ENCODE peak calls at places on chromosomes 2 and 18, in nine cellular contexts. R is right lobe of liver, Z is cardiac fibroblast, L is fibroblast of villous mesenchyme, A is Peyer's patch, U is AG04450, O is left lung, M is astrocyte of the cerebellum, V is K562. T is an unnamed sample.

GRCh38 chr2:158664987-158665386 is 130.1 kb upstream of the DAPL1 start:
- DNase-seq in R (no peak), Z (no peak), L (no peak), A (no peak), U (no peak), O (no peak), M (no peak), V (no peak), T (no peak)

GRCh38 chr2:39568561-39569006 is 97.1 kb upstream of the TMEM178A start:
- DNase-seq in R (no peak), Z (peak), L (peak), A (no peak), U (peak), O (no peak), M (peak), V (no peak), T (peak)

GRCh38 chr2:207854484-207855386 is 85.0 kb upstream of the FZD5 start:
- DNase-seq in R (no peak), Z (no peak), L (no peak), A (no peak), U (peak), O (no peak), M (peak), V (no peak), T (peak)

GRCh38 chr2:85753525-85754312 is at the start of gene ATOH8:
- DNase-seq in R (peak), Z (peak), L (peak), A (peak), U (no peak), O (peak), M (no peak), V (peak), T (no peak)

GRCh38 chr2:142112648-142113278 is 18.1 kb downstream of the LRP1B start:
- DNase-seq in R (no peak), Z (peak), L (peak), A (no peak), U (no peak), O (no peak), M (peak), V (no peak), T (peak)

GRCh38 chr2:151575338-151575737 is 158.9 kb downstream of the NEB start:
- DNase-seq in R (no peak), Z (peak), L (no peak), A (no peak), U (no peak), O (no peak), M (no peak), V (no peak), T (no peak)

GRCh38 chr2:46435796-46436360 is 43.5 kb upstream of the TMEM247 start:
- DNase-seq in R (no peak), Z (peak), L (peak), A (no peak), U (no peak), O (no peak), M (peak), V (peak), T (no peak)

GRCh38 chr2:106115250-106115649 is 78.9 kb downstream of the UXS1 start:
- DNase-seq in R (no peak), Z (peak), L (peak), A (no peak), U (no peak), O (no peak), M (peak), V (peak), T (no peak)

GRCh38 chr18:22165603-22166069 is 3.8 kb upstream of the GATA6 start:
- DNase-seq in R (no peak), Z (peak), L (no peak), A (peak), U (no peak), O (no peak), M (no peak), V (no peak), T (no peak)

GRCh38 chr18:22165049-22165602 is 4.3 kb upstream of the GATA6 start:
- DNase-seq in R (no peak), Z (peak), L (no peak), A (peak), U (no peak), O (peak), M (no peak), V (no peak), T (no peak)

GRCh38 chr18:22167091-22167470 is 2.3 kb upstream of the GATA6 start:
- DNase-seq in R (peak), Z (no peak), L (no peak), A (peak), U (no peak), O (no peak), M (no peak), V (no peak), T (no peak)

GRCh38 chr18:22167471-22168151 is 1.8 kb upstream of the GATA6 start:
- DNase-seq in R (peak), Z (peak), L (no peak), A (peak), U (no peak), O (no peak), M (no peak), V (no peak), T (no peak)

DNA sequence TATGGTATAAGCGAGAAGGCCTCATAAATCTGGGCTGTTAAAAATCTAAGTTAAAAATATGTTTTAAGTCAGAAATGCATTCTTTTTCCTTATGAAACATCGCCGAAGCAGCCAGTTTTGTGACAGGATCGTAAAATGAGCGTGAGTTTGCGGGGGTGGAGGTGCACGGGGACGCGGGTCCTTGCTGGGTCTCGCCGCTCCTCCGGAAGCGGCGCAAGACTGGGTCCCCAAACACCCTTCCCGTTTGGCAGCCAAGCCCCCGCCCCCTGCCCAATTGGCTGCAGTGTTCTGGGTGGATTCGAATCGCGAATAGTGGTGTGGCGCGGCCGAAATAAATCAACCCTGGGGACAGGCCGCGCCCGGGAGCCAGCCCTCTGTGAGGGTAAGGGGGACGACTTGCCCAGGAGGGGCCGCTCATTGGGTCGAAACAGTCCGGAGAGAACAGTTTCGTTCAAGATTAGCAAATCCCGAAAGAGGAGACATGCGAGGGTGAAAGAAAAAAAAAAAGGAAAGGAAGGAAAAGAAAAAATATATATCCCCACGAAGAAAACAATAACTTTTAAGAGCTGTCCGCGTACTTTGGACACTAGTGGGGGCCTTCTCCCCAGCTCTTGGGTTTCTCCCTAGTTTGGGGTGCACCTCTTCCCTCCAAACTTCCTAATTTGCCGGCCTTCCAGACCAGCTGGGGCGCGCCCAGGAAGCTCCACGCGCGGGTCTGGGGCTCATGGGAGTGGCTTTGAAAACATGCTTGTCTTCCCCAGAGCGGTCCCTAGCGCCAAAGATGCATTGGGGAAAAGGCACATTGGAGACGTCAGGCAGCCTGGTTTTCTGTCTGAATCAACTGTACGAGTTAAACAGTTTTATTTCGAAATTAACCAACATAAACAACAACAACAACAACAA is 3.1 kb upstream of the GATA6 start:
- DNase-seq in R (peak), Z (peak), L (no peak), A (peak), U (no peak), O (peak), M (no peak), V (no peak), T (no peak)
- H3K4me3 ChIP-seq in R (peak), Z (peak), L (no peak), A (peak), U (no peak), O (peak), M (no peak), V (no peak), T (no peak)

GRCh38 chr2:160377204-160377995 is 116.2 kb downstream of the RBMS1 start:
- DNase-seq in R (no peak), Z (peak), L (peak), A (no peak), U (no peak), O (no peak), M (no peak), V (no peak), T (no peak)
- TF ChIP-seq CTCF in R (no peak), Z (peak), L (peak), A (no peak), U (no peak), O (no peak), M (peak), V (no peak), T (peak)

GRCh38 chr2:16943279-16943958 is 277.8 kb upstream of the CYRIA start:
- DNase-seq in R (peak), Z (no peak), L (no peak), A (no peak), U (no peak), O (no peak), M (no peak), V (no peak), T (no peak)

GRCh38 chr2:16940214-16940613 is 274.6 kb upstream of the CYRIA start:
- DNase-seq in R (no peak), Z (no peak), L (no peak), A (no peak), U (no peak), O (no peak), M (no peak), V (no peak), T (no peak)

DNA sequence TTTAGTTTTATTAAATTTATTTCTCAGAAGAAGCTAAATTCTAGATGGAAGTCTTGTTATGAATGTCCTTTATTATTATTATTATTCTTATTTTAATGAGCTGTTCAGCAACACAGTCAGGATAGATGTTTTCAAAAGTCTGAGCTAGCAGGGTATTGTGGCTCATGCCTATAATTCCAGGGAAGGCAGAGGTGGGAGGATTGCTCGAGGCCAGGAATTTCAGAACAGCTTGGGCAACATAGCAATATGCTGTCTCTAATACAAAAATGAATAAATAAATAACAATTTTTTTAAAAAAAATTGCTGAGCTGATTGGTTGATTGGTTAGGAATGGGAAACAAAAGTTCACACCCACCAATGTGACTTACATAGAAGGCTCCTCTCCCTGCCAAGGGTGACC is 274.1 kb upstream of the CYRIA start:
- DNase-seq in R (no peak), Z (no peak), L (peak), A (no peak), U (no peak), O (no peak), M (no peak), V (no peak), T (no peak)
- H3K4me3 ChIP-seq in R (no peak), Z (no peak), L (no peak), A (no peak), U (no peak), O (no peak), M (no peak), V (no peak), T (no peak)

GRCh38 chr2:200578778-200579177 is 7.0 kb upstream of the AOX1 start:
- DNase-seq in R (no peak), Z (peak), L (peak), A (no peak), U (no peak), O (no peak), M (no peak), V (peak), T (no peak)
- TF ChIP-seq CTCF in R (peak), Z (peak), L (peak), A (peak), U (peak), O (peak), M (peak), V (peak), T (peak)

GRCh38 chr2:57884281-57884680 is 162.3 kb upstream of the VRK2 start:
- DNase-seq in R (no peak), Z (no peak), L (no peak), A (no peak), U (no peak), O (no peak), M (no peak), V (no peak), T (no peak)
- H3K4me3 ChIP-seq in R (no peak), Z (no peak), L (no peak), A (no peak), U (no peak), O (no peak), M (no peak), V (no peak), T (no peak)

DNA sequence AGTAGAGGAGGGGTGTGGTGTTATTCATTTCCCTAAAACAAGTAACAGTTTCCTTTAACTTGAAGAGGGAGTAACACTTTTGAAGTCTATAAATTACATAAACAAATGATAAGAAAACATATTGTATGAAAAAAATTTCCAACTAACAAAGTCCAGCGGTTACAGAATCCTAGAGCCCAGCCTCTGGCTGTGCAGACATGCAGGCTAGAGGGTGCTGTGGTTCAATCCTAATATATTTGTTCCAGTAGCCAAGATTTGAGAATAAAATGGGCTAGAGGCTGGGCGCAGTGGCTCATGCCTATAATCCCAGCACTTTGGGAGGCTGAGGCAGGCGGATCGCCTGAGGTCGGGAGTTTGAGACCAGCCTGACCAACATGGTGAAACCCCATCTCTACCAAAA is 56.9 kb downstream of the WDR75 start:
- DNase-seq in R (no peak), Z (peak), L (peak), A (no peak), U (no peak), O (no peak), M (no peak), V (no peak), T (no peak)
- TF ChIP-seq CTCF in R (peak), Z (no peak), L (peak), A (peak), U (peak), O (no peak), M (no peak), V (peak), T (no peak)

GRCh38 chr18:55221577-55221976 is 262.3 kb upstream of the CCDC68 start:
- DNase-seq in R (no peak), Z (no peak), L (no peak), A (no peak), U (no peak), O (no peak), M (no peak), V (no peak), T (no peak)
- H3K4me3 ChIP-seq in R (no peak), Z (no peak), L (no peak), A (no peak), U (no peak), O (no peak), M (no peak), V (no peak), T (no peak)

DNA sequence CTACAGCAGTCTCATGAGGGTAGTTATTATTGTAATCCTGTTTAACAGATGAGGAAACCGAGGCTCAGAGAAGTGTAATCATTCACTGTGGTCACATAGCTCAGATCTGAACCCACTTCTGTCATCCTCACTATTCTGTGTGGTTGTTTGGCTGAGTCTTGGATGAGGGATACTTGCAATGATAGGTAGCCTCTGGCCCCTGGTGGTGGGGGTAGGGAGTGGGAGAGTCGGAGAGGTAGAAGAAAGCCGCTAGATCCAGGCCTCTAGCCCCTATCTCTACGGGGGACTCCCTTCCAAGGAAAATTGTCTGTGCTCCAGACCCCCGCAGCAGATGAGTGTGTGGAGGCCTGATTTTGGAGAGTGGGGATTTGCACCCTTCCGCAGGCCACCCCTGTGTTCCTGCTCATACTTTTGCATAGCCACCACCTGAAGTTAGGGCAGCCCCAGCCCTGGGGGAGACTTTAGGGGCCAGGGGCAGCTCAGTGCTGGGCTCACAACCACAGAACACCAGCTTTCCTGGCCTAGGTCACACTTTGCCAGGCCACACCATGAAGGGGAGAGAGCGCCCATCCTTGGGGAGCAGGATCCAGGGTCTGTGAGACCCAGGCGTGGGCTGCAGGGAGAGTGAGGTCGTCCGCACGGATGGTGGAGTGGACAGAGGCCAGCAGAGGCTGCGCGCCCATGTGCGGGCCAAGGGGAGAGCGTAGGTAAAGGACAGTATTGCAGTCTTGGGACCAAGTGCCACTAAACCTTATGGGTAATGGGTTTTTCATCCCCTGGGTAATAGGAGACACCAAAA is 148.1 kb downstream of the GLI2 start:
- DNase-seq in R (peak), Z (no peak), L (no peak), A (no peak), U (no peak), O (peak), M (no peak), V (no peak), T (no peak)
- TF ChIP-seq CTCF in R (no peak), Z (no peak), L (no peak), A (no peak), U (peak), O (no peak), M (no peak), V (peak), T (no peak)